ENCODE peak calls at places on chromosomes 1 and 21, in seven cellular contexts. P, K, X, M, F, V and G are unnamed samples.
A peak's percentile ranks its signal among the peaks of the same experiment; 100 is the strongest.

GRCh38 chr1:38919075-38919474 is 22.6 kb downstream of the RHBDL2 start:
- DNase-seq in P (no peak), K (no peak), X (no peak), M (no peak), F (no peak), V (no peak), G (no peak)

GRCh38 chr1:9753121-9753531 is 70.6 kb downstream of the CLSTN1 start:
- DNase-seq in P (peak; percentile 86), K (no peak), X (no peak), M (no peak), F (no peak), V (peak; percentile 80), G (no peak)

GRCh38 chr1:19452221-19452663 is 33.1 kb downstream of the CAPZB start:
- DNase-seq in P (peak; percentile 57), K (no peak), X (peak; percentile 94), M (peak; percentile 68), F (no peak), V (peak; percentile 96), G (no peak)

GRCh38 chr21:29938968-29939858 is 583 bp downstream of the GRIK1 start:
- DNase-seq in P (no peak), K (peak; percentile 20), X (no peak), M (no peak), F (no peak), V (no peak), G (no peak)

GRCh38 chr21:37219766-37220432 is 47.2 kb downstream of the VPS26C start:
- DNase-seq in P (no peak), K (no peak), X (no peak), M (no peak), F (no peak), V (peak; percentile 8), G (peak; percentile 63)

GRCh38 chr21:25578070-25578961 is 29.0 kb downstream of the MRPL39 start:
- DNase-seq in P (peak; percentile 36), K (no peak), X (no peak), M (peak; percentile 41), F (no peak), V (peak; percentile 46), G (peak; percentile 67)

GRCh38 chr1:238161955-238162354 is 271.2 kb upstream of the ZP4 start:
- DNase-seq in P (no peak), K (no peak), X (no peak), M (no peak), F (no peak), V (no peak), G (no peak)

GRCh38 chr1:212671342-212672031 is 28.2 kb downstream of the BATF3 start:
- DNase-seq in P (peak; percentile 69), K (no peak), X (peak; percentile 77), M (no peak), F (peak; percentile 84), V (peak; percentile 68), G (peak; percentile 83)

GRCh38 chr1:56864430-56864829 is 9.8 kb downstream of the C8A start:
- DNase-seq in P (peak; percentile 43), K (no peak), X (no peak), M (no peak), F (no peak), V (peak; percentile 9), G (no peak)

GRCh38 chr21:39713905-39714304 is 31.1 kb upstream of the IGSF5 start:
- DNase-seq in P (no peak), K (no peak), X (no peak), M (no peak), F (no peak), V (no peak), G (peak; percentile 36)

GRCh38 chr1:41274827-41275519 is 32.9 kb upstream of the SCMH1 start:
- DNase-seq in P (no peak), K (no peak), X (no peak), M (no peak), F (no peak), V (no peak), G (no peak)

GRCh38 chr1:153932593-153933131 is 9.9 kb upstream of the GATAD2B start:
- DNase-seq in P (no peak), K (no peak), X (peak; percentile 55), M (no peak), F (no peak), V (no peak), G (no peak)

GRCh38 chr1:195897072-195897471 is 711.2 kb downstream of the KCNT2 start:
- DNase-seq in P (no peak), K (no peak), X (no peak), M (no peak), F (no peak), V (no peak), G (peak; percentile 81)

GRCh38 chr1:82269466-82269865 is 468.7 kb downstream of the ADGRL2 start:
- DNase-seq in P (no peak), K (no peak), X (no peak), M (peak; percentile 1), F (no peak), V (peak; percentile 58), G (no peak)

GRCh38 chr1:234989019-234989418 is 139.6 kb downstream of the TOMM20 start:
- DNase-seq in P (peak; percentile 64), K (no peak), X (no peak), M (no peak), F (no peak), V (peak; percentile 23), G (no peak)

GRCh38 chr21:33924079-33924765 is 8.6 kb upstream of the ATP5PO start:
- DNase-seq in P (peak; percentile 72), K (peak; percentile 76), X (peak; percentile 89), M (peak; percentile 55), F (peak; percentile 53), V (peak; percentile 77), G (peak; percentile 94)

GRCh38 chr21:33824156-33824941 is 91.3 kb downstream of the ATP5PO start:
- DNase-seq in P (no peak), K (no peak), X (peak; percentile 61), M (no peak), F (no peak), V (no peak), G (no peak)

GRCh38 chr1:17967623-17968022 is 140.0 kb upstream of the IGSF21 start:
- DNase-seq in P (no peak), K (no peak), X (no peak), M (no peak), F (peak; percentile 80), V (no peak), G (no peak)

GRCh38 chr1:100767176-100767876 is 47.8 kb downstream of the VCAM1 start:
- DNase-seq in P (peak; percentile 57), K (no peak), X (no peak), M (no peak), F (peak; percentile 24), V (peak; percentile 47), G (peak; percentile 48)

GRCh38 chr1:42348498-42348897 is 13.5 kb upstream of the FOXJ3 start:
- DNase-seq in P (no peak), K (no peak), X (no peak), M (no peak), F (no peak), V (no peak), G (no peak)

GRCh38 chr1:183622884-183623785 is 12.4 kb downstream of the ARPC5 start:
- DNase-seq in P (peak; percentile 78), K (peak; percentile 11), X (no peak), M (no peak), F (peak; percentile 72), V (peak; percentile 69), G (peak; percentile 80)

GRCh38 chr1:70211536-70211935 is 6.2 kb upstream of the LRRC40 start:
- DNase-seq in P (peak; percentile 35), K (no peak), X (no peak), M (no peak), F (no peak), V (no peak), G (no peak)

GRCh38 chr1:93625582-93626327 is 55.9 kb downstream of the BCAR3 start:
- DNase-seq in P (peak; percentile 93), K (no peak), X (no peak), M (peak; percentile 91), F (no peak), V (peak; percentile 98), G (no peak)

GRCh38 chr21:45877160-45877438 is 104.5 kb upstream of the COL6A1 start:
- DNase-seq in P (no peak), K (no peak), X (no peak), M (no peak), F (no peak), V (no peak), G (no peak)

GRCh38 chr1:171898956-171899355 is 57.7 kb downstream of the DNM3 start:
- DNase-seq in P (no peak), K (no peak), X (no peak), M (no peak), F (peak; percentile 97), V (no peak), G (no peak)

GRCh38 chr1:49229555-49229954 is 452.9 kb upstream of the BEND5 start:
- DNase-seq in P (no peak), K (no peak), X (no peak), M (no peak), F (no peak), V (no peak), G (no peak)

GRCh38 chr1:94063379-94063778 is 57.6 kb downstream of the ABCA4 start:
- DNase-seq in P (peak; percentile 67), K (no peak), X (no peak), M (peak; percentile 79), F (no peak), V (peak; percentile 46), G (peak; percentile 10)

GRCh38 chr1:156444407-156445001 is 56.1 kb downstream of the MEF2D start:
- DNase-seq in P (no peak), K (no peak), X (no peak), M (no peak), F (peak; percentile 83), V (peak; percentile 34), G (peak; percentile 79)

GRCh38 chr1:52032785-52033131 is 852 bp downstream of the KTI12 start:
- DNase-seq in P (peak; percentile 60), K (no peak), X (peak; percentile 73), M (no peak), F (peak; percentile 23), V (peak; percentile 66), G (peak; percentile 61)

GRCh38 chr1:163877016-163877415 is 555.3 kb downstream of the NUF2 start:
- DNase-seq in P (no peak), K (no peak), X (no peak), M (peak; percentile 75), F (no peak), V (peak; percentile 51), G (no peak)

GRCh38 chr1:66012076-66012769 is 219.5 kb downstream of the PDE4B start:
- DNase-seq in P (peak; percentile 37), K (no peak), X (no peak), M (no peak), F (no peak), V (no peak), G (peak; percentile 6)

GRCh38 chr21:43311303-43311817 is 115.6 kb downstream of the SIK1 start:
- DNase-seq in P (no peak), K (no peak), X (no peak), M (no peak), F (peak; percentile 78), V (no peak), G (no peak)

GRCh38 chr1:14660795-14661194 is 62.3 kb downstream of the KAZN start:
- DNase-seq in P (no peak), K (no peak), X (no peak), M (no peak), F (no peak), V (no peak), G (peak; percentile 29)